ENCODE peak calls at places on chromosomes 13 and 19, in six cellular contexts. One of them, this sample, is unnamed.

GRCh38 chr13:31069808-31070544 is 91.7 kb downstream of the HSPH1 start:
- DNase-seq in HFFc6: no peak
- DNase-seq in CD4-positive, alpha-beta T cell: no peak
- DNase-seq in Peyer's patch: no peak
- DNase-seq in choroid plexus epithelial cell: no peak
- DNase-seq in WTC11: no peak
- DNase-seq in this sample: no peak

GRCh38 chr19:883661-884211 is 9.3 kb downstream of the MED16 start:
- DNase-seq in CD4-positive, alpha-beta T cell: no peak
- DNase-seq in choroid plexus epithelial cell: no peak
- DNase-seq in Peyer's patch: no peak
- DNase-seq in WTC11: no peak
- DNase-seq in HFFc6: no peak
- DNase-seq in this sample: no peak

GRCh38 chr13:50715402-50716146 is 127.9 kb downstream of the DLEU7 start:
- DNase-seq in WTC11: no peak
- DNase-seq in HFFc6: no peak
- DNase-seq in Peyer's patch: no peak
- DNase-seq in choroid plexus epithelial cell: no peak
- DNase-seq in CD4-positive, alpha-beta T cell: no peak
- DNase-seq in this sample: no peak

GRCh38 chr19:56105090-56105701 is 15.9 kb downstream of the ZNF787 start:
- DNase-seq in choroid plexus epithelial cell: peak; percentile 75
- DNase-seq in Peyer's patch: peak; percentile 85
- DNase-seq in CD4-positive, alpha-beta T cell: peak; percentile 41
- DNase-seq in WTC11: peak; percentile 87
- DNase-seq in HFFc6: no peak
- DNase-seq in this sample: peak; percentile 79

GRCh38 chr13:40399756-40400155 is 266.7 kb downstream of the FOXO1 start:
- DNase-seq in choroid plexus epithelial cell: no peak
- DNase-seq in Peyer's patch: no peak
- DNase-seq in HFFc6: no peak
- DNase-seq in WTC11: no peak
- DNase-seq in CD4-positive, alpha-beta T cell: no peak
- DNase-seq in this sample: no peak

GRCh38 chr13:51066091-51066831 is 44.8 kb downstream of the C13orf42 start:
- DNase-seq in HFFc6: no peak
- DNase-seq in choroid plexus epithelial cell: peak; percentile 22
- DNase-seq in WTC11: no peak
- DNase-seq in CD4-positive, alpha-beta T cell: no peak
- DNase-seq in Peyer's patch: no peak
- DNase-seq in this sample: no peak

GRCh38 chr13:37069597-37070103 is 10.2 kb upstream of the SUPT20H start:
- DNase-seq in Peyer's patch: no peak
- DNase-seq in HFFc6: no peak
- DNase-seq in choroid plexus epithelial cell: no peak
- DNase-seq in CD4-positive, alpha-beta T cell: no peak
- DNase-seq in WTC11: no peak
- DNase-seq in this sample: no peak

GRCh38 chr13:33508060-33508459 is 222.5 kb upstream of the STARD13 start:
- DNase-seq in HFFc6: no peak
- DNase-seq in CD4-positive, alpha-beta T cell: no peak
- DNase-seq in WTC11: no peak
- DNase-seq in Peyer's patch: no peak
- DNase-seq in choroid plexus epithelial cell: no peak
- DNase-seq in this sample: no peak

GRCh38 chr13:95607363-95607762 is 37.1 kb downstream of the DZIP1 start:
- DNase-seq in Peyer's patch: no peak
- DNase-seq in HFFc6: peak; percentile 43
- DNase-seq in CD4-positive, alpha-beta T cell: no peak
- DNase-seq in choroid plexus epithelial cell: peak; percentile 75
- DNase-seq in WTC11: no peak
- DNase-seq in this sample: no peak

GRCh38 chr13:111958612-111959395 is 108.1 kb upstream of the SOX1 start:
- DNase-seq in Peyer's patch: no peak
- DNase-seq in WTC11: no peak
- DNase-seq in CD4-positive, alpha-beta T cell: no peak
- DNase-seq in HFFc6: no peak
- DNase-seq in choroid plexus epithelial cell: no peak
- DNase-seq in this sample: no peak

GRCh38 chr19:662207-662961 is 630 bp downstream of the RNF126 start:
- DNase-seq in CD4-positive, alpha-beta T cell: peak; percentile 68
- DNase-seq in choroid plexus epithelial cell: peak; percentile 47
- DNase-seq in Peyer's patch: peak; percentile 83
- DNase-seq in WTC11: peak; percentile 46
- DNase-seq in HFFc6: no peak
- DNase-seq in this sample: peak; percentile 87

GRCh38 chr13:94707400-94708021 is 4.8 kb downstream of the SOX21 start:
- DNase-seq in WTC11: peak; percentile 64
- DNase-seq in Peyer's patch: no peak
- DNase-seq in CD4-positive, alpha-beta T cell: no peak
- DNase-seq in choroid plexus epithelial cell: no peak
- DNase-seq in HFFc6: no peak
- DNase-seq in this sample: peak; percentile 38

GRCh38 chr19:56113071-56113632 is 7.9 kb downstream of the ZNF787 start:
- DNase-seq in WTC11: no peak
- DNase-seq in CD4-positive, alpha-beta T cell: no peak
- DNase-seq in HFFc6: no peak
- DNase-seq in choroid plexus epithelial cell: no peak
- DNase-seq in Peyer's patch: no peak
- DNase-seq in this sample: no peak

GRCh38 chr19:37506387-37507166 is at the start of gene ZNF793:
- DNase-seq in Peyer's patch: peak; percentile 78
- DNase-seq in WTC11: peak; percentile 80
- DNase-seq in CD4-positive, alpha-beta T cell: peak; percentile 68
- DNase-seq in choroid plexus epithelial cell: peak; percentile 88
- DNase-seq in HFFc6: peak; percentile 56
- DNase-seq in this sample: peak; percentile 64

GRCh38 chr13:68714292-68714691 is 1393.3 kb upstream of the ATXN8OS start:
- DNase-seq in HFFc6: no peak
- DNase-seq in CD4-positive, alpha-beta T cell: no peak
- DNase-seq in Peyer's patch: no peak
- DNase-seq in choroid plexus epithelial cell: peak; percentile 11
- DNase-seq in WTC11: no peak
- DNase-seq in this sample: no peak

GRCh38 chr19:33193864-33194362 is at the start of gene LRP3:
- DNase-seq in CD4-positive, alpha-beta T cell: no peak
- DNase-seq in choroid plexus epithelial cell: peak; percentile 26
- DNase-seq in WTC11: peak; percentile 38
- DNase-seq in Peyer's patch: peak; percentile 63
- DNase-seq in HFFc6: no peak
- DNase-seq in this sample: no peak

GRCh38 chr13:32381539-32381938 is 46.4 kb downstream of the N4BP2L1 start:
- DNase-seq in WTC11: no peak
- DNase-seq in choroid plexus epithelial cell: peak; percentile 72
- DNase-seq in Peyer's patch: no peak
- DNase-seq in HFFc6: peak; percentile 30
- DNase-seq in CD4-positive, alpha-beta T cell: no peak
- DNase-seq in this sample: peak; percentile 20

GRCh38 chr19:2982983-2983350 is 5.6 kb downstream of the TLE6 start:
- DNase-seq in CD4-positive, alpha-beta T cell: no peak
- DNase-seq in Peyer's patch: peak; percentile 65
- DNase-seq in WTC11: no peak
- DNase-seq in HFFc6: peak; percentile 47
- DNase-seq in choroid plexus epithelial cell: peak; percentile 87
- DNase-seq in this sample: no peak

GRCh38 chr19:39951686-39952085 is 17.3 kb upstream of the FCGBP start:
- DNase-seq in Peyer's patch: no peak
- DNase-seq in CD4-positive, alpha-beta T cell: no peak
- DNase-seq in WTC11: no peak
- DNase-seq in HFFc6: peak; percentile 28
- DNase-seq in choroid plexus epithelial cell: peak; percentile 82
- DNase-seq in this sample: no peak

GRCh38 chr19:43575955-43576451 is 402 bp downstream of the PINLYP start:
- DNase-seq in CD4-positive, alpha-beta T cell: no peak
- DNase-seq in HFFc6: no peak
- DNase-seq in choroid plexus epithelial cell: no peak
- DNase-seq in WTC11: no peak
- DNase-seq in Peyer's patch: no peak
- DNase-seq in this sample: no peak

GRCh38 chr19:50158577-50158976 is 4.5 kb downstream of the IZUMO2 start:
- DNase-seq in HFFc6: no peak
- DNase-seq in WTC11: no peak
- DNase-seq in CD4-positive, alpha-beta T cell: no peak
- DNase-seq in Peyer's patch: no peak
- DNase-seq in choroid plexus epithelial cell: no peak
- DNase-seq in this sample: no peak

GRCh38 chr19:16637535-16637934 is 9.5 kb upstream of the MED26 start:
- DNase-seq in WTC11: no peak
- DNase-seq in choroid plexus epithelial cell: no peak
- DNase-seq in HFFc6: no peak
- DNase-seq in CD4-positive, alpha-beta T cell: no peak
- DNase-seq in Peyer's patch: no peak
- DNase-seq in this sample: no peak

GRCh38 chr19:15393963-15394362 is 14.4 kb upstream of the AKAP8 start:
- DNase-seq in HFFc6: no peak
- DNase-seq in CD4-positive, alpha-beta T cell: no peak
- DNase-seq in WTC11: no peak
- DNase-seq in Peyer's patch: no peak
- DNase-seq in choroid plexus epithelial cell: peak; percentile 23
- DNase-seq in this sample: no peak

GRCh38 chr13:50651916-50652315 is 191.6 kb downstream of the DLEU7 start:
- DNase-seq in Peyer's patch: no peak
- DNase-seq in HFFc6: no peak
- DNase-seq in choroid plexus epithelial cell: no peak
- DNase-seq in WTC11: no peak
- DNase-seq in CD4-positive, alpha-beta T cell: no peak
- DNase-seq in this sample: no peak

GRCh38 chr13:34748078-34748477 is 194.0 kb upstream of the NBEA start:
- DNase-seq in CD4-positive, alpha-beta T cell: no peak
- DNase-seq in choroid plexus epithelial cell: peak; percentile 8
- DNase-seq in Peyer's patch: no peak
- DNase-seq in HFFc6: no peak
- DNase-seq in WTC11: no peak
- DNase-seq in this sample: no peak

GRCh38 chr13:38045278-38046048 is 175.9 kb upstream of the TRPC4 start:
- DNase-seq in HFFc6: peak; percentile 30
- DNase-seq in WTC11: no peak
- DNase-seq in choroid plexus epithelial cell: peak; percentile 79
- DNase-seq in CD4-positive, alpha-beta T cell: no peak
- DNase-seq in Peyer's patch: no peak
- DNase-seq in this sample: no peak

GRCh38 chr13:105598551-105598950 is 936.9 kb downstream of the EFNB2 start:
- DNase-seq in Peyer's patch: no peak
- DNase-seq in HFFc6: no peak
- DNase-seq in WTC11: no peak
- DNase-seq in choroid plexus epithelial cell: peak; percentile 68
- DNase-seq in CD4-positive, alpha-beta T cell: no peak
- DNase-seq in this sample: no peak

GRCh38 chr13:21037656-21038055 is 23.7 kb downstream of the LATS2 start:
- DNase-seq in Peyer's patch: no peak
- DNase-seq in WTC11: no peak
- DNase-seq in choroid plexus epithelial cell: no peak
- DNase-seq in CD4-positive, alpha-beta T cell: no peak
- DNase-seq in HFFc6: no peak
- DNase-seq in this sample: no peak

GRCh38 chr13:24995225-24995804 is 100.6 kb upstream of the PABPC3 start:
- DNase-seq in HFFc6: peak; percentile 77
- DNase-seq in Peyer's patch: no peak
- DNase-seq in choroid plexus epithelial cell: peak; percentile 94
- DNase-seq in WTC11: peak; percentile 65
- DNase-seq in CD4-positive, alpha-beta T cell: peak; percentile 22
- DNase-seq in this sample: peak; percentile 67

GRCh38 chr19:49427855-49428546 is 2.8 kb downstream of the GFY start:
- DNase-seq in Peyer's patch: no peak
- DNase-seq in WTC11: peak; percentile 86
- DNase-seq in CD4-positive, alpha-beta T cell: no peak
- DNase-seq in choroid plexus epithelial cell: no peak
- DNase-seq in HFFc6: no peak
- DNase-seq in this sample: no peak

GRCh38 chr19:56097776-56098175 is 23.3 kb downstream of the ZNF787 start:
- DNase-seq in choroid plexus epithelial cell: no peak
- DNase-seq in HFFc6: no peak
- DNase-seq in Peyer's patch: no peak
- DNase-seq in CD4-positive, alpha-beta T cell: no peak
- DNase-seq in WTC11: no peak
- DNase-seq in this sample: no peak

GRCh38 chr19:34096020-34096915 is 76.0 kb upstream of the LSM14A start:
- DNase-seq in WTC11: peak; percentile 16
- DNase-seq in Peyer's patch: no peak
- DNase-seq in CD4-positive, alpha-beta T cell: no peak
- DNase-seq in choroid plexus epithelial cell: peak; percentile 75
- DNase-seq in HFFc6: peak; percentile 43
- DNase-seq in this sample: peak; percentile 30

GRCh38 chr13:111901301-111901905 is 165.5 kb upstream of the SOX1 start:
- DNase-seq in HFFc6: no peak
- DNase-seq in Peyer's patch: no peak
- DNase-seq in CD4-positive, alpha-beta T cell: no peak
- DNase-seq in choroid plexus epithelial cell: no peak
- DNase-seq in WTC11: peak; percentile 7
- DNase-seq in this sample: no peak

DNA sequence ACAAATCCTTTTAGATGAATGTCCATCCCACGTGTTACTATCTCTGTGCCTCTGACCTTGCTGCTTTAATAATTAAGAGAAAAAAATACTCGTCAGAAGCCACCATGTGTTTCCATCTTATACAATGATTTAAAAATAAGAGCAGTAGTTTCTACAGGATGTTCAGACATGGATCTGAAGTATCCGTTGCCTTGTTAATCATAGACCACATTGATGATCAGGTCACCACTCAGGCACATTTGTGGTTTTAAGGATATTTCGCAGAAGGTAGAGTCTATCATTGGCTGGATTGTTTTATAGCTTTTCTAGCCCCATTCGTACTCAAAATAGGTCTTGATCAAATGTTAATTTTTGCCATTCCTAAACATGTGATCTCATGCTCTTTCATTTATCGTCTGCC is 710.0 kb upstream of the ARGLU1 start:
- DNase-seq in choroid plexus epithelial cell: no peak
- DNase-seq in HFFc6: no peak
- DNase-seq in CD4-positive, alpha-beta T cell: no peak
- DNase-seq in Peyer's patch: no peak
- DNase-seq in WTC11: no peak
- DNase-seq in this sample: no peak
- TF ChIP-seq CTCF in choroid plexus epithelial cell: no peak
- TF ChIP-seq CTCF in HFFc6: no peak
- TF ChIP-seq CTCF in CD4-positive, alpha-beta T cell: no peak
- TF ChIP-seq CTCF in Peyer's patch: no peak
- TF ChIP-seq CTCF in WTC11: no peak
- TF ChIP-seq CTCF in this sample: no peak

GRCh38 chr13:58712191-58712590 is 1080.6 kb downstream of the PCDH17 start:
- DNase-seq in WTC11: peak; percentile 68
- DNase-seq in Peyer's patch: no peak
- DNase-seq in CD4-positive, alpha-beta T cell: no peak
- DNase-seq in choroid plexus epithelial cell: no peak
- DNase-seq in HFFc6: no peak
- DNase-seq in this sample: no peak
- TF ChIP-seq CTCF in WTC11: no peak
- TF ChIP-seq CTCF in Peyer's patch: no peak
- TF ChIP-seq CTCF in CD4-positive, alpha-beta T cell: no peak
- TF ChIP-seq CTCF in choroid plexus epithelial cell: no peak
- TF ChIP-seq CTCF in HFFc6: no peak
- TF ChIP-seq CTCF in this sample: no peak

GRCh38 chr19:47540748-47541147 is 25.9 kb upstream of the NAPA start:
- DNase-seq in Peyer's patch: no peak
- DNase-seq in WTC11: peak; percentile 36
- DNase-seq in choroid plexus epithelial cell: peak; percentile 74
- DNase-seq in CD4-positive, alpha-beta T cell: no peak
- DNase-seq in HFFc6: peak; percentile 48
- DNase-seq in this sample: peak; percentile 55
- TF ChIP-seq CTCF in Peyer's patch: no peak
- TF ChIP-seq CTCF in WTC11: no peak
- TF ChIP-seq CTCF in choroid plexus epithelial cell: peak; percentile 70
- TF ChIP-seq CTCF in CD4-positive, alpha-beta T cell: no peak
- TF ChIP-seq CTCF in HFFc6: peak; percentile 65
- TF ChIP-seq CTCF in this sample: peak; percentile 4

GRCh38 chr13:97307544-97307881 is 85.4 kb downstream of the MBNL2 start:
- DNase-seq in WTC11: no peak
- DNase-seq in choroid plexus epithelial cell: no peak
- DNase-seq in HFFc6: no peak
- DNase-seq in CD4-positive, alpha-beta T cell: no peak
- DNase-seq in Peyer's patch: no peak
- DNase-seq in this sample: no peak
- TF ChIP-seq CTCF in WTC11: no peak
- TF ChIP-seq CTCF in choroid plexus epithelial cell: no peak
- TF ChIP-seq CTCF in HFFc6: no peak
- TF ChIP-seq CTCF in CD4-positive, alpha-beta T cell: no peak
- TF ChIP-seq CTCF in Peyer's patch: no peak
- TF ChIP-seq CTCF in this sample: no peak